ENCODE peak calls at places on chromosomes 16 and 17, in four cellular contexts. W is gastrocnemius medialis, P is fibroblast of lung, M is uterus. L is an unnamed sample.

GRCh38 chr17:17831208-17832039 is 5.4 kb downstream of the SREBF1 start:
- DNase-seq in M (peak; percentile 54), W (no peak), P (no peak), L (no peak)

GRCh38 chr17:65553009-65553645 is 8.3 kb downstream of the AXIN2 start:
- DNase-seq in W (no peak), M (no peak), P (no peak), L (no peak)

GRCh38 chr17:80760501-80760900 is 215.9 kb downstream of the RPTOR start:
- DNase-seq in P (no peak), M (no peak), W (no peak), L (no peak)

GRCh38 chr17:14048169-14048568 is 21.1 kb upstream of the COX10 start:
- DNase-seq in W (no peak), M (no peak), P (no peak), L (no peak)

GRCh38 chr17:28497931-28498330 is 8.2 kb upstream of the FOXN1 start:
- DNase-seq in W (no peak), P (no peak), M (no peak), L (no peak)

GRCh38 chr17:79874329-79874981 is 35.2 kb upstream of the CBX4 start:
- DNase-seq in P (peak; percentile 15), M (no peak), W (no peak), L (no peak)

GRCh38 chr17:80259642-80260535 is 763 bp upstream of the RNF213 start:
- DNase-seq in W (peak; percentile 56), P (peak; percentile 59), M (peak; percentile 76), L (peak; percentile 21)

GRCh38 chr17:80192268-80192667 is 22.4 kb downstream of the CARD14 start:
- DNase-seq in W (no peak), M (no peak), P (no peak), L (no peak)

GRCh38 chr16:2056681-2057407 is 9.1 kb downstream of the TSC2 start:
- DNase-seq in W (no peak), P (no peak), M (no peak), L (no peak)

GRCh38 chr16:65790768-65791167 is 575.7 kb upstream of the CDH5 start:
- DNase-seq in P (no peak), M (no peak), W (no peak), L (no peak)

GRCh38 chr16:116015-116414 is 22.5 kb downstream of the NPRL3 start:
- DNase-seq in W (no peak), M (no peak), P (no peak), L (no peak)

GRCh38 chr16:88377961-88378360 is 4.8 kb upstream of the ZNF469 start:
- DNase-seq in P (no peak), W (no peak), M (no peak), L (no peak)

DNA sequence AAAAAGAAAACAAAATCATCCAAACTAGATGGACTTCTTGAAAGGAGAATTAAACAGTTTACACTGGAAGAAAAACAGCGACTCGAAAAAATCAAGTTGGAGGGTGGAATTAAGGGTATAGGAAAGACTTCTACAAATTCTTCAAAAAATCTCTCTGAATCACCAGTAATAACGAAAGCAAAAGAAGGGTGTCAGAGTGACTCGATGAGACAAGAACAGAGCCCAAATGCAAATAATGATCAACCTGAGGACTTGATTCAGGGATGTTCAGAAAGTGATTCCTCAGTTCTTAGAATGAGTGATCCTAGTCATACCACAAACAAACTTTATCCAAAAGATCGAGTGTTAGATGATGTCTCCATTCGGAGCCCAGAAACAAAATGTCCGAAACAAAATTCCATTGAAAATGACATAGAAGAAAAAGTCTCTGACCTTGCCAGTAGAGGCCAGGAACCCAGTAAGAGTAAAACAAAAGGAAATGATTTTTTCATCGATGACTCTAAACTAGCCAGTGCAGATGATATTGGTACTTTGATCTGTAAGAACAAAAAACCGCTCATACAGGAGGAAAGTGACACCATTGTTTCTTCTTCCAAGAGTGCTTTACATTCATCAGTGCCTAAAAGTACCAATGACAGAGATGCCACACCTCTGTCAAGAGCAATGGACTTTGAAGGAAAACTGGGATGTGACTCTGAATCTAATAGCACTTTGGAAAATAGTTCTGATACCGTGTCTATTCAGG is 85.1 kb downstream of the C17orf58 start:
- DNase-seq in M (no peak), W (no peak), P (no peak), L (no peak)
- H3K36me3 ChIP-seq in M (no peaks in the 10 kb centered on the region), W (no peaks in the 10 kb centered on the region), P (peaks cover 7% of the 10 kb centered on the region), L (peaks cover 82% of the 10 kb centered on the region)

DNA sequence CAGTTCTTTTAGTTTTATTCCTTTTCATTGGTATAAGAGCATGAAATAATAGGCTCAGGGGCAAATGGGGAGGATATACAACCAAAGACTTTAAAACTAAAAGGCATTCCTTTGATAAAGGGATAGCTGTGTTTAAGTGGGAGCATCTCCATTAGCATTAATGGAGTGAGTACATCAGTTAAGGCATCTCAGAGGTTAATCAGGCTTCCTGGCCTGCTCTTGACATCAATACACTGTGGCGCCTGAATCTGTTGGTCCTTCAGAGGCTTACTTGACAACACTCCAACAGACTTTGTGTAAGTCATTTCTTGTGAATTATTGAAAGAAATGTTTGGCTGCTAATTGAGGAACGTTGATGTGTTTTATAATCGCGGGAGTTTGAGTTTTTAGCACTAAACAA is 230.7 kb downstream of the BCAS3 start:
- DNase-seq in W (no peak), M (no peak), P (no peak), L (no peak)
- H3K27ac ChIP-seq in W (no peak overlapping the region), M (no peak overlapping the region), P (no peak overlapping the region), L (no peak overlapping the region)

GRCh38 chr17:41988418-41988817 is 21.8 kb downstream of the CNP start:
- DNase-seq in W (no peak), P (no peak), M (no peak), L (no peak)

GRCh38 chr17:41985919-41986318 is 19.3 kb downstream of the CNP start:
- DNase-seq in P (no peak), M (no peak), W (no peak), L (no peak)

GRCh38 chr17:41987642-41988041 is 21.0 kb downstream of the CNP start:
- DNase-seq in M (no peak), P (no peak), W (no peak), L (no peak)

GRCh38 chr17:41984454-41984853 is 17.9 kb downstream of the CNP start:
- DNase-seq in W (no peak), P (no peak), M (no peak), L (no peak)

DNA sequence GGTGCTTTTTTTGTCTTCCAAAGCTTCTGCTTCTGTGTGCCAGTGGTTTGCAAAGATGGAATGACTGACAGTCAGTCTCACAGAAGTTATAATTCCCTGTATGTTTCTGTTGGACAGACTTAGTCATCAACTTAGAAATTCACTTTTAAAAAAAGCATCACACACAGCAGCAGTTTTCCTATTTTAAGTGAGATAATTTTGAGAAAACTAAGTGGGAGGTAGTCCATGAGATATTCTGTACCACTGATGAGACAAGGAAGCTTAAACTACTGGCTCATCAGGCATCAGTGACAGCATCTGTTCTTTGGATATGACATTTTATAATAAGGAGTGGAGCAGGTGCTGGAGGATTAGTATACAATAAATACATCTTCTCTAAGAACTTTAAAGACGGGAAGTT is 20.0 kb downstream of the CNP start:
- DNase-seq in W (no peak), M (no peak), P (no peak), L (no peak)
- H3K36me3 ChIP-seq in W (peaks cover 2% of the 10 kb centered on the region), M (no peaks in the 10 kb centered on the region), P (peaks cover 14% of the 10 kb centered on the region), L (peaks cover 100% of the 10 kb centered on the region)

GRCh38 chr17:4426499-4427208 is 7.1 kb upstream of the SPNS3 start:
- DNase-seq in M (no peak), P (no peak), W (no peak), L (no peak)
- H3K27ac ChIP-seq in M (no peak overlapping the region), P (no peak overlapping the region), W (no peak overlapping the region), L (no peak overlapping the region)

GRCh38 chr17:30493802-30494201 is 16.6 kb downstream of the GOSR1 start:
- DNase-seq in W (no peak), P (peak; percentile 3), M (no peak), L (no peak)

GRCh38 chr17:30495586-30495985 is 18.4 kb downstream of the GOSR1 start:
- DNase-seq in W (no peak), M (no peak), P (no peak), L (no peak)
- H3K36me3 ChIP-seq in W (peaks cover 9% of the 10 kb centered on the region), M (no peaks in the 10 kb centered on the region), P (peaks cover 10% of the 10 kb centered on the region), L (peaks cover 8% of the 10 kb centered on the region)

DNA sequence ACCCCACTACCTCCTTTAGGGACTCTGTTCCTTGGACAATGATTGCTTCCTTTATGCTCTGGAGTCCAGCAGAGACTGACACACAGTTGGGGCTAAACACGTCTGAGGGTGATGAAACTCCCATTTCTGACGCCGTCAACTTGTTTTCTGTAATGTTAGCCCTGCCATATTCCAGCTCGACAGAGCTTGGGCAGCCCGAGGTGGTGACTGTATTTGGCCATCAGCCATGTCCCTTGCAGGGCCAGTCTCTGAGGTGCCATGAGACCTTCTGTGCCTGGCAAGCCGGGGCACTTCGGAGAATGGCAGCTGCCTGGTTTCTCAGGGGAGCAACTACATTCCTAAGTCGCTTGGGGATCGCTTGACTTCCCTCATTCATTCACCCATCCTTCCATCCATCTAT is 278.9 kb upstream of the TNRC6C start:
- DNase-seq in P (no peak), M (no peak), W (no peak), L (no peak)
- H3K27ac ChIP-seq in P (no peak overlapping the region), M (no peak overlapping the region), W (no peak overlapping the region), L (no peak overlapping the region)

GRCh38 chr16:51500306-51500705 is 349.2 kb upstream of the SALL1 start:
- DNase-seq in M (no peak), W (no peak), P (peak; percentile 29), L (no peak)

DNA sequence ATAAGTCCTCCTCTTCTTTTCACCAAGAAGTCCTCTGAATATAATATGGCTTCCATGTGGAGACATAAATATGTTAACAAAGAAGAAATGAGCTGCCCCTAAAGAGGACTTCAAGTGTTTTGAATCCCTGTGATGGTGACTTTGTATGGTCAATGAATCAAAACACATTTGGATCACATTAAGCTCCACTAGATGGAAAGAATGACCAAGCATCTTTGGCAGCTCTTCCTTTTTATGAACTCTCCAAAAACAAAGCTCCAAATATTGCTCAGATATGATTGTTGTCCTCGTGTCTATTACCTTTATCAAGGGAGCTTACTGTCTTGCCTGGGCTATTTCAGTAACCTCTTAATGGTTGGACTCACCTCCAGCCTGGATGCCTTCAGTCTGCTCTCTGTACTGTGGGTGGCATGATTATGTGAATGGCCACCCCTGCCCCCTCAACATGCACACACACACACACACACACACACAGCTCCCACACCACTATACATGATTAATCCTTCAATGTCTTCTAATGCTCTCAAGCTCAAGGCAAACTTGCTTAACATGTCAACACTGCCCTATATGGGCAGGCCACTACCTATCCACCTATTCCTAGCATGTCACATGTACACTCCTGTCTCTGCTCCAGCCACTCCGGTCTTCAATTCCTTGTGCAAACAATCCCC is 346.6 kb upstream of the SALL1 start:
- DNase-seq in P (no peak), M (no peak), W (no peak), L (no peak)
- H3K36me3 ChIP-seq in P (no peaks in the 10 kb centered on the region), M (no peaks in the 10 kb centered on the region), W (no peaks in the 10 kb centered on the region), L (no peaks in the 10 kb centered on the region)

DNA sequence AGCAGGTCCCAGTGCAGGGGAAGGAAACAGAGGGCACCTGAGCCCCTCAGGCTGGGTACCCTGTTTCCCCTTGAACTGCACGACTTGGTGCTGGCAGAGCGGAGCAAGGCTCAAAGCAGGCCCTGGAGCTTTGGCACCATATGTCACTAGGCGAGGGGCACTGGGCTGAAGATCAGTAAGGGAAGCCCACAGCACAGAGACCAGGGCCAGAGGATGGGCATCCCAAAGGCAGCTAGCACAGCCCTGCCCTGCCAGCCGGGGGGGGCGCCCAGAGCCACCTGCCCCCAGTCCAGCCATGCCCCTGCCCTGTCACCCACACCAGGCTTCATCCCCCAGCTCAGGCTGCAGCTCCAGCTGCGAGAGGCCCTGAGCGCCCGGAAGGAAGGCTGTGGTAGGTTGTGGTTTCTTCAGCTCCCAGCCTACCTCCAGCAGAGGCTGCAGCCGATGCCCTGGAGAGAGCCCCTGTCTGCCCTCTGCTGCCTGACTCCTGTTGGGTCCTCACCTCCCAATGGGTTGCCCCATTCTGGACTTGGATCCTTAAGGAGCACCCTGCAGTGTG is 10.9 kb downstream of the NHERF1 start:
- DNase-seq in P (no peak), M (no peak), W (no peak), L (no peak)
- H3K27ac ChIP-seq in P (no peak overlapping the region), M (no peak overlapping the region), W (no peak overlapping the region), L (peak overlapping the region; percentile 53)